ENCODE peak calls at places on chromosomes 1 and 21, in ten cellular contexts. C is fibroblast of lung, G is astrocyte of the spinal cord, U is A549, K is ovary, Z is body of pancreas, H is colonic mucosa, O is brain microvascular endothelial cell, R is H1, Q is psoas muscle. X is an unnamed sample.

GRCh38 chr1:22030473-22030872 is 22.0 kb upstream of the CDC42 start:
- DNase-seq in H (no peak), Q (no peak), K (no peak), G (no peak), R (no peak), U (no peak), Z (no peak), C (no peak), O (no peak), X (no peak)

GRCh38 chr1:111414756-111415155 is 12.8 kb downstream of the OVGP1 start:
- DNase-seq in H (no peak), Q (no peak), G (no peak), K (no peak), Z (no peak), R (no peak), C (no peak), O (no peak), U (no peak), X (no peak)

GRCh38 chr1:108831225-108831624 is 25.7 kb downstream of the AKNAD1 start:
- DNase-seq in G (peak), O (peak), U (no peak), C (peak), Z (no peak), R (no peak), K (no peak), H (no peak), Q (no peak), X (peak)

GRCh38 chr21:33362044-33362555 is 37.3 kb downstream of the IFNAR1 start:
- DNase-seq in C (no peak), O (no peak), Q (no peak), H (peak), R (peak), Z (peak), K (no peak), U (no peak), G (no peak), X (no peak)

GRCh38 chr1:177959793-177960515 is 9.9 kb downstream of the SEC16B start:
- DNase-seq in R (no peak), Q (no peak), C (peak), K (no peak), O (peak), U (peak), H (no peak), G (peak), Z (no peak), X (peak)

GRCh38 chr1:78286686-78287085 is 204.1 kb upstream of the PTGFR start:
- DNase-seq in Z (no peak), R (no peak), H (no peak), C (peak), Q (no peak), U (no peak), O (peak), G (peak), K (no peak), X (peak)

GRCh38 chr1:19772053-19772452 is 27.7 kb downstream of the TMCO4 start:
- DNase-seq in R (no peak), K (no peak), Q (no peak), O (no peak), H (no peak), C (no peak), Z (peak), U (no peak), G (no peak), X (no peak)

GRCh38 chr21:39153373-39153772 is 29.9 kb downstream of the PSMG1 start:
- DNase-seq in U (no peak), O (no peak), H (no peak), C (no peak), Z (no peak), Q (no peak), G (no peak), R (no peak), K (no peak), X (no peak)

GRCh38 chr1:180248731-180249681 is 18.9 kb downstream of the LHX4 start:
- DNase-seq in G (no peak), H (no peak), K (no peak), Z (no peak), C (no peak), Q (peak), R (no peak), U (no peak), O (no peak), X (no peak)

GRCh38 chr1:22330763-22331119 is 120.9 kb upstream of the ZBTB40 start:
- DNase-seq in U (no peak), O (no peak), R (no peak), Q (no peak), H (no peak), K (no peak), Z (no peak), C (no peak), G (no peak), X (no peak)

GRCh38 chr1:72846476-72846875 is 564.1 kb upstream of the NEGR1 start:
- DNase-seq in K (no peak), H (no peak), G (no peak), O (no peak), Q (no peak), R (no peak), U (no peak), C (no peak), Z (no peak), X (no peak)

GRCh38 chr1:118563969-118564951 is 379.2 kb upstream of the SPAG17 start:
- DNase-seq in O (no peak), H (no peak), K (no peak), Z (no peak), U (no peak), G (no peak), Q (no peak), R (no peak), C (no peak), X (no peak)

GRCh38 chr1:4062041-4062440 is 162.0 kb upstream of the C1orf174 start:
- DNase-seq in C (no peak), G (no peak), O (no peak), H (no peak), Q (no peak), U (no peak), K (no peak), R (no peak), Z (no peak), X (no peak)

GRCh38 chr1:41618066-41618825 is 133.8 kb upstream of the EDN2 start:
- DNase-seq in Q (peak), R (no peak), Z (peak), G (peak), C (peak), K (peak), H (peak), O (no peak), U (no peak), X (peak)

GRCh38 chr1:39877231-39877778 is 6.0 kb downstream of the TRIT1 start:
- DNase-seq in C (no peak), Z (no peak), K (no peak), O (no peak), U (no peak), R (no peak), Q (no peak), G (no peak), H (no peak), X (no peak)

GRCh38 chr1:197024460-197024859 is 42.6 kb downstream of the F13B start:
- DNase-seq in R (no peak), G (no peak), K (no peak), C (peak), U (no peak), H (no peak), Q (no peak), O (no peak), Z (no peak), X (no peak)

GRCh38 chr21:38434913-38435533 is 63.3 kb downstream of the ERG start:
- DNase-seq in G (peak), Z (no peak), R (no peak), U (peak), H (no peak), Q (no peak), O (peak), C (peak), K (no peak), X (peak)

GRCh38 chr21:34570315-34570714 is 44.6 kb downstream of the RCAN1 start:
- DNase-seq in Z (no peak), U (no peak), O (no peak), C (no peak), K (no peak), R (no peak), Q (no peak), H (no peak), G (no peak), X (no peak)

GRCh38 chr1:39917825-39918224 is 16.1 kb upstream of the MYCL start:
- DNase-seq in Q (peak), C (no peak), H (no peak), R (no peak), G (no peak), Z (no peak), U (no peak), O (no peak), K (no peak), X (no peak)

GRCh38 chr1:240031009-240031408 is 60.7 kb upstream of the FMN2 start:
- DNase-seq in R (no peak), K (no peak), O (peak), C (peak), Q (no peak), U (peak), G (peak), H (no peak), Z (no peak), X (peak)

GRCh38 chr1:240030236-240030635 is 61.4 kb upstream of the FMN2 start:
- DNase-seq in R (no peak), H (no peak), Z (no peak), O (peak), Q (no peak), K (no peak), G (peak), U (no peak), C (peak), X (no peak)

GRCh38 chr1:240029418-240029817 is 62.3 kb upstream of the FMN2 start:
- DNase-seq in H (no peak), O (peak), G (peak), Z (no peak), U (no peak), R (no peak), K (no peak), Q (no peak), C (peak), X (peak)

GRCh38 chr1:240033406-240033805 is 58.3 kb upstream of the FMN2 start:
- DNase-seq in U (no peak), R (no peak), G (no peak), Q (no peak), H (no peak), K (no peak), Z (no peak), O (no peak), C (no peak), X (no peak)

DNA sequence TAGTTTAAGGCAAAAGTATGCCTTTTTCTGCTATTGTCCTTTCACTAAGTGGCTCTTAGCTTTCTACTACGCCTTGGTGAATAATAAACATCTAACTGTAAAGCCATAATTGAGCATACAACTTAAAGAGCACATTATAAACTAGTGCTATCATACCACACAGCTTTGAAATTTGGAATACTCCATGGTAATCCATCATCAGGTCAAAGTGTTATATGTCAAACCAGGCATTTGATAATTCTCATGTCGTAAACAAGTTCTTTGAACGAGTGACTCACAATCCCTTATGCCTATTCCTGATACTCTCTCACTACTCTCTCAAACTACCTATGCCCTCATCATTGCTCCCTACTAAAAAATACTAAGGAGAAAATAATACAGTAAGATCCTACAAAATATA is 60.3 kb upstream of the FMN2 start:
- DNase-seq in U (peak), G (no peak), Q (no peak), H (no peak), K (no peak), R (no peak), O (peak), C (peak), Z (no peak), X (peak)
- H3K4me3 ChIP-seq in U (no peak), G (no peak), Q (no peak), H (no peak), K (no peak), R (no peak), O (no peak), C (no peak), Z (no peak), X (no peak)

GRCh38 chr1:227317541-227318002 is 720 bp downstream of the CDC42BPA start:
- DNase-seq in H (peak), O (peak), R (peak), Q (peak), Z (peak), K (peak), C (peak), U (peak), G (peak), X (peak)
- TF ChIP-seq CTCF in H (no peak), O (peak), R (no peak), Q (peak), Z (peak), K (no peak), C (peak), U (no peak), G (peak), X (peak)

GRCh38 chr1:95992013-95992412 is 729.6 kb upstream of the PTBP2 start:
- DNase-seq in K (no peak), G (no peak), O (no peak), C (no peak), H (no peak), Z (no peak), Q (no peak), U (no peak), R (no peak), X (no peak)

GRCh38 chr1:95990033-95990432 is 731.6 kb upstream of the PTBP2 start:
- DNase-seq in K (no peak), G (no peak), C (no peak), U (no peak), H (no peak), Q (no peak), O (no peak), Z (no peak), R (no peak), X (no peak)

GRCh38 chr1:95994643-95995042 is 726.9 kb upstream of the PTBP2 start:
- DNase-seq in O (no peak), U (no peak), Q (no peak), C (no peak), G (peak), R (no peak), Z (no peak), H (no peak), K (no peak), X (peak)
- H3K4me3 ChIP-seq in O (no peak), U (no peak), Q (no peak), C (no peak), G (no peak), R (no peak), Z (no peak), H (no peak), K (no peak), X (no peak)

DNA sequence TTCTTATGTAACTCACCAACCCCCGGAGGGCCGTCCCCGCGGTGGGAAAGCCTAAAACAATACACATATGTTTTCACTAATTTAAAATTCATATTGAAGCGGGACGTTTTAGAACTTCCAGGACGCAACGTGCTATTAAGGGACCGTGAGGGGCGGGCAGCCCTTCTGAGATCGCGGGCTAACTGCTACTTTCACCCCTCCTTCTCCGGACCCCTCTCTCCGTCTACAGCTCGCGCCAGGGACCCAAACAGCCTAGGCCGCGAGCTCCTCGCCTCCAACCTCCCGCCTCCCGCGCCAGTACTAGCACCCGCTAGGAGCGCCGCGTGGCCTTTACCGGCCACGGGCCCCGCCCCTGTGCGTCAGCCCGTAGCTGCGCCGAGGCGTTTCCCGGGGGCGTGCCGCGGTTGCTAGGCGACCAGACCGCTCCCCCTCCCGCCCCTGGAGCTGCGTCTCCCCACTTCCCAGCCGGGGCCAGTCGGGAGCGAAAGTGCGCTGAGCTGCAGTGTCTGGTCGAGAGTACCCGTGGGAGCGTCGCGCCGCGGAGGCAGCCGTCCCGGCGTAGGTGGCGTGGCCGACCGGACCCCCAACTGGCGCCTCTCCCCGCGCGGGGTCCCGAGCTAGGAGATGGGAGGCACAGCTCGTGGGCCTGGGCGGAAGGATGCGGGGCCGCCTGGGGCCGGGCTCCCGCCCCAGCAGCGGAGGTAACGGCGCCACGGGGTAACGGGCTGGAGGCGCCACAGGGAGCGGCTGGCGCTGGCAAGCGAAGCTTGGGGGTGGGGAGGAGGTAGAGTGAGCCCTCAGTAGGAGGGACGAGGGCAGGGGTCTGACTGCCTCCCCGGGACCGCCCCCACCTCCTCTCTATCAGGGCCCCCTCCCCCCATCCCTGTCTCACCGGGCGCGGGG is at the start of gene DYRK3:
- DNase-seq in U (peak), G (peak), K (peak), C (peak), R (peak), H (peak), Z (peak), Q (peak), O (peak), X (peak)
- TF ChIP-seq CTCF in U (no peak), G (no peak), K (no peak), C (no peak), R (no peak), H (no peak), Z (peak), Q (peak), O (peak), X (no peak)

DNA sequence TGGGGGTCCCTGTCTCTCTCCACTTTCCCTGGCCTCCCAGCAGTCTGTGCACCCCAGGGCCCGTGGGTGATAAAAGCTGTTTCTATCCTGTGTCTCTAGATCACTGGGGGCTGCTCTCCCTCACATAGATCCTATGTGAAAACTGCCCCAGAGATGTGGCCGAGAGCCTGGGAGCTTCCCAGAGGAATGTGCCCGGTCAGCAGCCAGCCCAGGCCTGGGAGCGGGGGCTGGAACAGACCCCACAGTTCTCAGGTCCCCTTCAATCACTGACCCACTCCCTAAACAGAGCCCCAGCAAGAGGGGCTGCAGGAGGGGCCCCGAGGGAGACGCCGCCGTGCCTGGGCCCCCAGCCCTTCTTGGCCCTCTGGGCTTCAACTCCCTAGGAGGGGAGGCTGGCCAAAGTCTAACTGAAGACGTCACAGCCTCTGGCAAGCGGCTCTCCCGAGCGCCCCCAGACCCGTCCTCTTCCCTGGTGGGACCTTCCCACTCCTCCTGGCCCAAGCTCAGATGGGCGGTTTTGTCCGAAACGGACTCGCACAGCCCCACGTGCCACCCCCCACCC is 403 bp downstream of the MXRA8 start:
- DNase-seq in R (no peak), Q (no peak), Z (no peak), U (no peak), C (no peak), K (peak), H (no peak), O (no peak), G (no peak), X (no peak)
- H3K4me3 ChIP-seq in R (no peak), Q (peak), Z (no peak), U (no peak), C (peak), K (peak), H (peak), O (peak), G (peak), X (peak)